ENCODE peak calls at places on chromosome 18, in nine cellular contexts. Q is CD8-positive, alpha-beta T cell; F is left ventricle myocardium inferior; W is effector memory CD4-positive, alpha-beta T cell; O is cardiac muscle cell; T is Peyer's patch; G is IMR-90; J is tibial artery; N is psoas muscle. Z is an unnamed sample. For H3K36me3 and H3K4me1, the result is how much of the 10 kb centered on the place peaks cover.

GRCh38 chr18:60978338-60978737 is 354.9 kb upstream of the CDH20 start:
- DNase-seq in Q (no peak), F (no peak), W (no peak), O (no peak), T (no peak), G (peak), J (no peak), N (no peak), Z (no peak)

GRCh38 chr18:7754258-7754657 is 187.1 kb downstream of the PTPRM start:
- DNase-seq in Q (no peak), F (no peak), W (no peak), O (no peak), T (no peak), G (peak), J (no peak), N (no peak), Z (no peak)

GRCh38 chr18:58043452-58044369 is at the start of gene NEDD4L:
- DNase-seq in Q (peak), F (peak), W (peak), O (peak), T (peak), G (peak), J (peak), N (peak), Z (peak)

GRCh38 chr18:45845410-45845809 is 19.9 kb downstream of the SIGLEC15 start:
- DNase-seq in Q (no peak), F (no peak), W (no peak), O (peak), T (no peak), G (no peak), J (no peak), N (no peak), Z (no peak)

GRCh38 chr18:43648002-43648401 is 370.7 kb upstream of the SYT4 start:
- DNase-seq in Q (no peak), F (no peak), W (no peak), O (no peak), T (no peak), G (no peak), J (no peak), N (no peak), Z (no peak)

GRCh38 chr18:44229693-44230108 is 451.0 kb upstream of the SETBP1 start:
- DNase-seq in Q (no peak), F (peak), W (no peak), O (peak), T (peak), G (peak), J (peak), N (peak), Z (peak)

GRCh38 chr18:50662177-50662576 is 102.3 kb downstream of the MAPK4 start:
- DNase-seq in Q (no peak), F (no peak), W (no peak), O (no peak), T (no peak), G (peak), J (no peak), N (no peak), Z (no peak)

GRCh38 chr18:78632111-78632541 is 347.5 kb upstream of the SALL3 start:
- DNase-seq in Q (no peak), F (no peak), W (no peak), O (no peak), T (no peak), G (peak), J (no peak), N (no peak), Z (no peak)

GRCh38 chr18:52228158-52228557 is 111.8 kb upstream of the DCC start:
- DNase-seq in Q (no peak), F (no peak), W (no peak), O (no peak), T (no peak), G (no peak), J (no peak), N (no peak), Z (no peak)

GRCh38 chr18:79613186-79613931 is 66.2 kb upstream of the CTDP1 start:
- DNase-seq in Q (no peak), F (no peak), W (no peak), O (no peak), T (peak), G (no peak), J (peak), N (peak), Z (peak)

GRCh38 chr18:43422483-43422882 is 145.2 kb upstream of the SYT4 start:
- DNase-seq in Q (no peak), F (no peak), W (no peak), O (peak), T (no peak), G (no peak), J (no peak), N (no peak), Z (no peak)

GRCh38 chr18:21069468-21069867 is 42.1 kb downstream of the ROCK1 start:
- DNase-seq in Q (no peak), F (no peak), W (no peak), O (no peak), T (no peak), G (no peak), J (no peak), N (no peak), Z (no peak)

GRCh38 chr18:21071071-21071470 is 40.5 kb downstream of the ROCK1 start:
- DNase-seq in Q (no peak), F (no peak), W (no peak), O (no peak), T (no peak), G (no peak), J (no peak), N (no peak), Z (no peak)

GRCh38 chr18:21080576-21080975 is 31.0 kb downstream of the ROCK1 start:
- DNase-seq in Q (no peak), F (no peak), W (no peak), O (no peak), T (no peak), G (no peak), J (no peak), N (no peak), Z (no peak)

GRCh38 chr18:21073180-21073579 is 38.4 kb downstream of the ROCK1 start:
- DNase-seq in Q (no peak), F (no peak), W (no peak), O (no peak), T (no peak), G (no peak), J (no peak), N (no peak), Z (no peak)

DNA sequence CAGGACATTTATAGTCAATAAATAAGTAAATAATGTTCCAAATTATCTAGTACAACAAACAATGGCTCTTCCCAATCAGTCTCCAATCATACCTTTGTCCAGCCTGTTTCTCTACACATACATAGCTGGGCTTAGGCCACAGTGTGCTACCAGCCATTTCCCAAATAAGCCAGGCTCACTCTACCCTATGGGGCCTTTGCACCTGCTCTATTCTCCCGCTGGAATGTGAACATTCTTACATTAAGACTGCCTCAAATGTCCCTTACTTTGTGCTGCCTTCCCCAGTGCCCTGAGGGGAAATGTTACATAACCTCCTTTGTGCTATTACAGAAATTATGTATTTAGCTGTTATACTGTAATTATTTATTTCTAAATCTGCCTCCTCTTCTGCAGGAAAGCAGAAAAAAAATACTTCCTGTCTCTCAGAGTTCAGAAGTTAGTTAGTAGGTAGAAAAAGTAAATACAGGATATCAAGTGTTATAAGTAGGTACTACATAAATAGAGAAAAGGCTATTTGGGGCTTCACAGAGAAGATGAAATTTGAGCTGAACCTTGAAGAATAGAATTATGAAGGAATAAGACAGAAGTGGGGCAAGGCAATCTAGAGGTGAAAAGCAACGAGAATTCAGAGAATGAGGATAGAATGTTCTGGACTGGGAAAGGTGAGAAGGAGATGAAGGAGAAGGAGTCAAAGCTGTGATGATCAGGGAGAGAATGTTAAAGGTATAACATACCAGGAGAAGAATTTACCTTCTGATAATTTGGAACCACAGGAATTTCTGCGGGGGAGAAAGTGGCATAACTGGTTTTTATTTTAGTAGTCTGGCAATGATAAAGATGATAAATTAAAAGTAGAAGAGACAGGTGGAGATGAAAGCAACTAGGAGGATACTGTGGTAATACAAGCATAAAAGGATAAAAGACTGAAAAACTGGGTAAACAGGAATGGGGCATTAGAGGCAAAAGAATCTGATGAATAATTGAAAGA is 37.0 kb downstream of the ROCK1 start:
- DNase-seq in Q (no peak), F (no peak), W (no peak), O (no peak), T (no peak), G (no peak), J (no peak), N (no peak), Z (no peak)
- H3K27ac ChIP-seq in Q (no peak), F (no peak), W (no peak), O (no peak), T (no peak), G (no peak), J (no peak), N (no peak), Z (no peak)

GRCh38 chr18:63207154-63207790 is 112.3 kb downstream of the BCL2 start:
- DNase-seq in Q (no peak), F (no peak), W (no peak), O (no peak), T (peak), G (no peak), J (no peak), N (no peak), Z (no peak)

GRCh38 chr18:63207825-63208224 is 111.7 kb downstream of the BCL2 start:
- DNase-seq in Q (no peak), F (no peak), W (no peak), O (no peak), T (no peak), G (no peak), J (no peak), N (no peak), Z (no peak)

GRCh38 chr18:63210531-63210930 is 109.0 kb downstream of the BCL2 start:
- DNase-seq in Q (no peak), F (no peak), W (no peak), O (no peak), T (no peak), G (no peak), J (no peak), N (no peak), Z (no peak)

GRCh38 chr18:63206433-63207153 is 113.0 kb downstream of the BCL2 start:
- DNase-seq in Q (no peak), F (no peak), W (no peak), O (no peak), T (no peak), G (no peak), J (no peak), N (no peak), Z (no peak)

GRCh38 chr18:63208676-63209075 is 110.9 kb downstream of the BCL2 start:
- DNase-seq in Q (no peak), F (no peak), W (no peak), O (no peak), T (no peak), G (no peak), J (no peak), N (no peak), Z (no peak)
- H3K36me3 ChIP-seq in Q (under half), F (under half), W (under half), O (under half), T (under half), G (under half), J (under half), N (under half), Z (under half)

GRCh38 chr18:11147962-11148654 is 1.3 kb downstream of the PIEZO2 start:
- DNase-seq in Q (no peak), F (no peak), W (no peak), O (no peak), T (no peak), G (no peak), J (no peak), N (no peak), Z (no peak)
- H3K4me1 ChIP-seq in Q (under half), F (under half), W (under half), O (under half), T (under half), G (under half), J (under half), N (under half), Z (under half)

GRCh38 chr18:76621184-76621583 is 126.1 kb upstream of the ZNF516 start:
- DNase-seq in Q (no peak), F (no peak), W (no peak), O (no peak), T (no peak), G (peak), J (no peak), N (no peak), Z (no peak)

GRCh38 chr18:76620326-76620813 is 125.3 kb upstream of the ZNF516 start:
- DNase-seq in Q (peak), F (peak), W (no peak), O (peak), T (peak), G (peak), J (peak), N (peak), Z (peak)

GRCh38 chr18:76618721-76619120 is 123.7 kb upstream of the ZNF516 start:
- DNase-seq in Q (no peak), F (no peak), W (no peak), O (no peak), T (no peak), G (no peak), J (no peak), N (no peak), Z (no peak)

GRCh38 chr18:76619342-76620315 is 124.6 kb upstream of the ZNF516 start:
- DNase-seq in Q (no peak), F (peak), W (no peak), O (peak), T (no peak), G (peak), J (peak), N (peak), Z (peak)

DNA sequence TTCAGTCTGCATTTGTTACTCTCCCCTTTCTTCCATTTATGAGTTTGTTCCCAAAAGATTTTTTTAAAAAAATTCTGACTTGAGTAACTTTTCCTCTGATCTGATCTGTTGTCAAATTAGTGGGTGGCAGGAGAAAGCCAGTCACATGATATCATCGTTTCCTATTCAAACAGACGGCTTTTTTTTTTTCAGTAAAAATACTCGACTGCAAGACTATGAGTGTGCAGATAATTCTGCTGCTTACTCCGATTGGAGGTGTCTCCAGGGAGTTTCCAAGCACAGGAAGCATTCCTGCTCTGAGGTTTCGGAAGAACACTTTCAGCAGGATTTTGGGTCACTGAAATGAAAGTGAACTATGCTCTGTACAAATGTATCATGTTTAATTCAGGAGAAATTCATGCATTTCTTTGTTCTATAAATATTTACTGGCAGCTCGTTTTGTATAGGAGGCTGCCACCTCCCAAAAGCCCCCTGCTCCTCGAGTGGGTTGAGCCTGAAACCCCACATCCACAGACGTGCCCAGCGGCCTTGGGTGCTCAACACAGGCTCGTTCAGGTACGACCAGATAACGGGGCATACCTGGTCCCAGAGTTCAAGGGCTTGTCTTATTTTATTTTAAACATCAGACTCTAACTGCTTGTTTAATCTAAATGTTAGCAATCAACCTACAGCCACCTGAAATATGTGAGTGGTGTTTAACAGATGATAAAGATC is 126.9 kb upstream of the ZNF516 start:
- DNase-seq in Q (no peak), F (no peak), W (no peak), O (no peak), T (no peak), G (peak), J (peak), N (no peak), Z (no peak)
- H3K27ac ChIP-seq in Q (no peak), F (no peak), W (no peak), O (no peak), T (no peak), G (no peak), J (no peak), N (no peak), Z (no peak)

GRCh38 chr18:12827588-12827987 is 56.4 kb downstream of the PTPN2 start:
- DNase-seq in Q (no peak), F (no peak), W (no peak), O (no peak), T (no peak), G (no peak), J (no peak), N (no peak), Z (no peak)
- H3K36me3 ChIP-seq in Q (under half), F (half or more), W (under half), O (under half), T (under half), G (under half), J (half or more), N (under half), Z (under half)